ENCODE peak calls at places on chromosome 14, in nine cellular contexts. N is HT1080, Q is amniotic stem cell, W is GM12878, R is smooth muscle cell of the brain vasculature, A is transverse colon, X is HS-5, S is cardiac fibroblast, Z is vagina. D is an unnamed sample.

GRCh38 chr14:105855893-105856675 is 329.7 kb downstream of the TMEM121 start:
- DNase-seq in W (no peak), N (no peak), S (no peak), Z (peak), X (no peak), R (no peak), A (peak), Q (no peak), D (no peak)

GRCh38 chr14:32702571-32702970 is 236.1 kb upstream of the NPAS3 start:
- DNase-seq in Q (no peak), Z (no peak), W (no peak), S (peak), N (peak), X (no peak), R (no peak), A (peak), D (no peak)

GRCh38 chr14:69592923-69593677 is 18.3 kb upstream of the SUSD6 start:
- DNase-seq in X (no peak), W (no peak), Q (peak), N (no peak), A (no peak), R (no peak), Z (no peak), S (peak), D (no peak)

GRCh38 chr14:76090611-76091010 is 61.1 kb upstream of the GPATCH2L start:
- DNase-seq in S (no peak), X (no peak), Q (no peak), N (no peak), R (no peak), W (no peak), A (no peak), Z (no peak), D (peak)

GRCh38 chr14:59344711-59345455 is 120.3 kb downstream of the GPR135 start:
- DNase-seq in N (no peak), Q (no peak), A (no peak), Z (no peak), S (no peak), R (no peak), X (no peak), W (no peak), D (no peak)

GRCh38 chr14:60196291-60196690 is 31.1 kb upstream of the DHRS7 start:
- DNase-seq in R (no peak), X (no peak), Q (no peak), S (no peak), N (peak), Z (no peak), A (no peak), W (no peak), D (no peak)

GRCh38 chr14:49769171-49769570 is 1.2 kb downstream of the KLHDC2 start:
- DNase-seq in A (peak), W (no peak), X (peak), S (peak), R (no peak), Q (no peak), Z (no peak), N (peak), D (no peak)

GRCh38 chr14:81452766-81453165 is 52.6 kb upstream of the STON2 start:
- DNase-seq in N (no peak), W (no peak), X (no peak), Q (no peak), S (no peak), A (no peak), Z (no peak), R (no peak), D (no peak)

GRCh38 chr14:76753799-76754198 is 7.5 kb upstream of the VASH1 start:
- DNase-seq in A (no peak), X (no peak), R (no peak), N (no peak), Q (no peak), W (no peak), S (no peak), Z (no peak), D (no peak)

GRCh38 chr14:104367811-104368750 is 211.5 kb upstream of the C14orf180 start:
- DNase-seq in A (no peak), Z (no peak), X (no peak), Q (no peak), S (no peak), N (no peak), W (no peak), R (no peak), D (no peak)

GRCh38 chr14:86781111-86781510 is 1211.9 kb downstream of the GALC start:
- DNase-seq in N (no peak), A (no peak), W (no peak), S (no peak), X (no peak), Q (no peak), R (no peak), Z (no peak), D (no peak)

GRCh38 chr14:99261916-99262787 is 9.8 kb downstream of the BCL11B start:
- DNase-seq in Z (no peak), Q (no peak), W (no peak), X (no peak), A (peak), S (no peak), R (no peak), N (no peak), D (no peak)

GRCh38 chr14:67575684-67576083 is 24.4 kb downstream of the PIGH start:
- DNase-seq in N (peak), A (no peak), Z (no peak), W (no peak), R (no peak), S (no peak), X (no peak), Q (no peak), D (no peak)

GRCh38 chr14:21917699-21918436 is 244.2 kb upstream of the OR4E1 start:
- DNase-seq in R (peak), X (no peak), A (peak), W (peak), S (peak), N (peak), Q (peak), Z (no peak), D (peak)

GRCh38 chr14:58663494-58664111 is 25.8 kb downstream of the DACT1 start:
- DNase-seq in Z (no peak), W (no peak), R (no peak), N (peak), X (peak), S (peak), Q (no peak), A (peak), D (peak)

GRCh38 chr14:21647380-21647779 is 6.3 kb upstream of the OR4E2 start:
- DNase-seq in R (no peak), N (no peak), Z (no peak), Q (no peak), W (no peak), X (no peak), A (no peak), S (peak), D (no peak)

GRCh38 chr14:48970995-48971394 is 615.2 kb downstream of the RPS29 start:
- DNase-seq in N (peak), X (peak), W (no peak), A (no peak), Z (no peak), Q (no peak), S (no peak), R (no peak), D (no peak)

GRCh38 chr14:75660238-75660629 is 442 bp downstream of the ERG28 start:
- DNase-seq in W (no peak), Q (no peak), N (no peak), Z (no peak), X (no peak), R (no peak), S (no peak), A (no peak), D (no peak)

GRCh38 chr14:94028450-94028826 is 2.3 kb downstream of the OTUB2 start:
- DNase-seq in X (no peak), N (peak), S (peak), Z (no peak), A (no peak), R (no peak), Q (no peak), W (no peak), D (no peak)

GRCh38 chr14:64807588-64807987 is 72.1 kb downstream of the SPTB start:
- DNase-seq in S (no peak), Z (no peak), A (no peak), N (peak), X (no peak), R (no peak), W (no peak), Q (no peak), D (no peak)

GRCh38 chr14:21978184-21978998 is 304.8 kb upstream of the OR4E1 start:
- DNase-seq in R (no peak), Q (no peak), N (peak), S (peak), W (no peak), X (no peak), Z (no peak), A (peak), D (no peak)

GRCh38 chr14:80567905-80568512 is 356.7 kb upstream of the DIO2 start:
- DNase-seq in R (no peak), A (no peak), Z (no peak), S (peak), W (no peak), Q (no peak), X (peak), N (peak), D (peak)

GRCh38 chr14:36879558-36879957 is 217.9 kb downstream of the PAX9 start:
- DNase-seq in Q (no peak), S (no peak), N (no peak), W (no peak), Z (no peak), R (no peak), A (no peak), X (no peak), D (peak)

GRCh38 chr14:20198991-20199390 is 8.3 kb downstream of the OR11G2 start:
- DNase-seq in Q (no peak), S (no peak), Z (no peak), X (no peak), N (no peak), A (no peak), W (no peak), R (no peak), D (no peak)

GRCh38 chr14:102028733-102029132 is 58.1 kb downstream of the HSP90AA1 start:
- DNase-seq in Q (peak), N (peak), R (no peak), Z (no peak), X (peak), W (no peak), S (peak), A (peak), D (no peak)

GRCh38 chr14:68663385-68664076 is 129.3 kb downstream of the ZFP36L1 start:
- DNase-seq in A (no peak), S (peak), N (no peak), Q (peak), Z (peak), X (no peak), R (no peak), W (peak), D (no peak)

GRCh38 chr14:73022051-73022450 is 4.9 kb downstream of the ZFYVE1 start:
- DNase-seq in N (no peak), S (no peak), A (no peak), Q (no peak), R (no peak), X (no peak), Z (no peak), W (no peak), D (no peak)

GRCh38 chr14:105499256-105500035 is 8.4 kb downstream of the TEDC1 start:
- DNase-seq in R (no peak), X (no peak), W (no peak), A (no peak), N (no peak), Q (no peak), Z (no peak), S (no peak), D (no peak)

GRCh38 chr14:99128185-99128584 is 143.8 kb downstream of the BCL11B start:
- DNase-seq in A (no peak), W (no peak), R (no peak), X (no peak), S (no peak), N (no peak), Q (no peak), Z (peak), D (no peak)

GRCh38 chr14:79861111-79861510 is 350.2 kb downstream of the DIO2 start:
- DNase-seq in Q (no peak), W (no peak), S (peak), R (no peak), N (peak), A (no peak), X (no peak), Z (no peak), D (no peak)

GRCh38 chr14:67815573-67816235 is 686 bp downstream of the ZFYVE26 start:
- DNase-seq in Z (no peak), X (no peak), S (peak), R (no peak), W (no peak), A (no peak), Q (no peak), N (peak), D (no peak)

GRCh38 chr14:75011356-75012097 is 8.8 kb downstream of the EIF2B2 start:
- DNase-seq in R (no peak), X (peak), W (no peak), A (no peak), N (peak), S (peak), Z (no peak), Q (peak), D (no peak)

GRCh38 chr14:70882771-70883492 is 24.3 kb upstream of the PCNX1 start:
- DNase-seq in X (no peak), W (peak), S (peak), R (no peak), Q (no peak), Z (no peak), A (no peak), N (peak), D (no peak)

D was measured in epithelial cell of proximal tubule.